ENCODE peak calls at places on chromosomes 6 and 20, in four cellular contexts. B is A549, A is heart left ventricle, I is tibial nerve. U is an unnamed sample.

GRCh38 chr6:158485411-158485810 is 74.5 kb upstream of the TMEM181 start:
- DNase-seq in I (no peak), B (no peak), A (no peak), U (no peak)

GRCh38 chr20:31740208-31740607 is 1.1 kb downstream of the TPX2 start:
- DNase-seq in B (no peak), I (no peak), A (no peak), U (no peak)

GRCh38 chr6:52365871-52366540 is 4.1 kb downstream of the PAQR8 start:
- DNase-seq in A (no peak), B (no peak), I (no peak), U (no peak)

GRCh38 chr6:109024784-109025183 is 69.9 kb downstream of the SESN1 start:
- DNase-seq in A (peak), I (no peak), B (no peak), U (no peak)

GRCh38 chr6:167670938-167671338 is 155.8 kb upstream of the AFDN start:
- DNase-seq in I (no peak), A (no peak), B (no peak), U (no peak)

GRCh38 chr6:131602913-131603312 is 25.1 kb downstream of the MED23 start:
- DNase-seq in A (no peak), I (no peak), B (peak), U (no peak)

GRCh38 chr6:131322121-131322520 is 186.9 kb downstream of the AKAP7 start:
- DNase-seq in I (no peak), A (no peak), B (no peak), U (no peak)

GRCh38 chr6:169746556-169746955 is 4.8 kb downstream of the DYNLT2 start:
- DNase-seq in I (no peak), B (no peak), A (no peak), U (no peak)

GRCh38 chr6:217048-217659 is 75.1 kb upstream of the DUSP22 start:
- DNase-seq in I (no peak), B (peak), A (no peak), U (no peak)

GRCh38 chr6:29557320-29557719 is 2.2 kb downstream of the UBD start:
- DNase-seq in A (no peak), I (no peak), B (no peak), U (no peak)

GRCh38 chr6:29561618-29562181 is 2.2 kb upstream of the UBD start:
- DNase-seq in B (no peak), A (no peak), I (no peak), U (no peak)

GRCh38 chr6:29558439-29559079 is 973 bp downstream of the UBD start:
- DNase-seq in I (no peak), A (no peak), B (no peak), U (no peak)

GRCh38 chr6:29561091-29561490 is 1.6 kb upstream of the UBD start:
- DNase-seq in A (no peak), B (no peak), I (no peak), U (no peak)

DNA sequence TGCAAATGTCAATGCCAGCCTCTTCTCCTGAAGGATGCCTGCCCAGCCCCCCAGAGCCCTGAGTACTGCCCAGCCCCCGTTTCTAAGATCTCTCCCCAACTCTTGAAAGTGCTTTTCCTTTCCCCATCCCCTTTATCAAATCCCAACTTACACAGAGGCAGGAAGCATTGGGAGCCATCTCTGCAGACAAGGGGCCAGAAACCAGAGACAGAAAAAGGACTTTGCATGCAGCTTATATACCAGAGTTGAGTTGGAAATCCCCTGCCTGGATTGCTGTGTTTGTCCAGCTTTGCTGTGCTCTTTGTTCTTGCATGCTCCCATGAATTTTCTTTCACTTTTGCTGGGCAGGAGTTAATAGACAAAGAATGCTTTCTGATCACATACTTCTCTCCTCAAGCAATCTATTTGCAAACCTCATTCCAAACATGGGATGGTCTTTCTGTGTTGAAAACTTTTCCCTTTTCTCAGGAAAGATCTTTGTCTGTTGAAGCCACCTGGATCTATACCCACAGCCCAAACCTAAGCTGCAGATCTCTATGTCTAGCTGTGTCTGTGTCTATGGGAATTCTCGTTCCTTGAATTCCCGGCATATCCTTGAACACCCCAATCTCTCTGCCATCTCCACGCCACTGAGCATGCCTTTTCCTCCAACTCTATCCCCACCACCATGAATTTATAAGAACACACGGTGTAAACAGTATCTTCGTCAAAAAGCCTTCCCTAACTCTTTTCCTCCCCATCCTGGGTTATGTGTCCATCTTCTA is at the start of gene UBD:
- DNase-seq in A (no peak), I (no peak), B (no peak), U (no peak)
- TF ChIP-seq POLR2A in A (no peak), I (no peak), B (no peak), U (no peak)

DNA sequence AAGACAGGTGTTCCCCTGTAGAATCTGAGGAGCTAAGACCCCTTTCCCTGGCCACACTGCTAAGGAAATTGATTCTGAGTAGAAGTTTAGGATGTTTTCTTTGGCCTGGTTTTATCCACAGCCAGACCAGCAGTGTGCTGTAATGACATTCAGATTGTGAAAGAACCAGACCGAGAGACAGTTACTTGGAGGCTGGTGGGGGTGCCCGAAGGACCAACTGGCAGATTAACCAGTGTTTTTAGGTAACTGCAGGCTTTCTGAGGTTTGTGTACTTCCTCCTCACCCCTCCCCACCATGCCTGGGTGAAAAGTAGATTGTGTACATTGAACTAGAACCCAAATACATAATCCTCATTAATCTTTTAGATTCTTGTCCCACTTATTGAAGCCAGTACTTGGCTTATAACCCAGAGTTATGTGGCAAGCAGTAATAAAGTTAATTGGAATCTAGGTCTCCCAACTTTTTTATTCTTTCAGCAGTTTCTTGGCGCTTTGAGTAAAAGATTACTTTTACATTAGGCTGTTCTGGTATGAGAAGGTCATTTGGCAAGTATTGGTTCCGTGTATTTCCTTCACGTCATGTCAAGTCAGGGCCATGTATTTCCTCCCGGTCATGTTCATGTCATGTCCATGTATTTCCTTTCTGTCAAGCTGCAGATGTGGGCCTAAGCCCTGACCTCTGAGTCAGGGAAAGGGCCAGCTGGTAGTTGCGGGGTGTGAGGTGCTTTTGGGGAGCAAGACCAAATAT is 93.7 kb downstream of the TCP11 start:
- DNase-seq in A (no peak), I (no peak), B (no peak), U (no peak)
- H3K27ac ChIP-seq in A (peak), I (peak), B (no peak), U (peak)

GRCh38 chr6:155647354-155647753 is 191.7 kb upstream of the NOX3 start:
- DNase-seq in B (no peak), A (no peak), I (no peak), U (no peak)
- TF ChIP-seq CTCF in B (no peak), A (no peak), I (no peak), U (no peak)

DNA sequence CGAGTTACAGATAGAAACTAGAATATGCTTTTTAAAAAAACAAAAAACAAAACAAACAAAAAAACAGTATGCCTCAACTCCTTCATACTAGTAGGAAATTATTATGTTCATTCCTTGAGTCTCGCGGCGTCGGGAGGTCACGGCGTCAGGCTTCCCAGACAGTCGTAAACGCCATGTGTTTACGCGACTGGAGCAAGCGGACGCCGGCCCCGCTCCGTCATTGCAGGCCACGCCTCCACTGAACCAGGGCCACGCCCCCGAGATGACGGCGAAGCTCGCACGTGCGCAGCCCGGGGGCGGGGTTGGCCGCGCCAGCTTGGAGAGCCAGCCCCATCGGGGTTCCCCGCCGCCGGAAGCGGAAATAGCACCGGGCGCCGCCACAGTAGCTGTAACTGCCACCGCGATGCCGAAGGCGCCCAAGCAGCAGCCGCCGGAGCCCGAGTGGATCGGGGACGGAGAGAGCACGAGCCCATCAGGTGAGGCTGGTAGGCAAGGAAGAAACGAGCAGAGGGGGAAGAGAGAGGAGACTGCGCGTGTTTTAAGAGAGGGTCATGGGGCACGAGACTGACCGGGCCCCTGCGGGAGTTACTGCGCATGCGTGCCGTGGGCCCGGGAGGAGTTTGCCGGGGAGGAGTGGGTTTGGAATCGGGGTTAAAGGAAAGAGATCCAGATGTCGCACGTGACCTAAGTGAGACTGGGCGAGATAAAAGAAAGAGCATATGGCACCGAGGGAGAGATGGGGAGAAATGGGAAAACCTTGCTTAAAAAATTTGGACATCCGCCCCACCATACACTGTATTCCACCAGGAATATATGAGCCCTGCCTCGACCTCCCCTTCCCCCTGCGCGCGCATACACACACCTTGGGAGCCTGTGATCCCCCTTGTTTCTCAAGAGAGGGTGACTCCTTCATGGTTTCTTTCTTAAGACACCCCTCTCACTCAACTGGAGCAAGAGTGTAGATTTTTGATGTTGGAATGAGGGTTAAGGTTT is at the start of gene ABCF1:
- DNase-seq in B (peak), A (peak), I (peak), U (peak)
- TF ChIP-seq POLR2A in B (peak), A (no peak), I (peak), U (no peak)

DNA sequence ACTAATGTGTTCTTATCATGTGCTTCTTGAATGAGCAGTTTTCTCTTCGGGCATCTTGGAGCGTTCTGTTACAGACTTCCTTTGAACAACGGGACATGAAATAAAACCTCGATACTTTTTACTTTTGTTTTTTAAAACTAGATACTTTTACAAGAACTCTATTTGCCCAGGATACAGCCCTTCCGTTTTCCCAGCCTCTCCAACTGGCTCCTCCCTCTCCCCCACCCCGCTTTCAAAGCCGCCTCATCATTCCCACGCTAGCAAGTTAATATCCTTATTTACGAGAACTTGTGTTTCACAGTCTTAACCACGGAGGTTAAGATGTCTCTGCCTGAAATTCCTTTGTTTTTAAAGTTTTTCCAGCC is 259 bp upstream of the CFAP206 start:
- DNase-seq in A (no peak), I (no peak), B (peak), U (no peak)
- H3K27ac ChIP-seq in A (peak), I (peak), B (peak), U (peak)

DNA sequence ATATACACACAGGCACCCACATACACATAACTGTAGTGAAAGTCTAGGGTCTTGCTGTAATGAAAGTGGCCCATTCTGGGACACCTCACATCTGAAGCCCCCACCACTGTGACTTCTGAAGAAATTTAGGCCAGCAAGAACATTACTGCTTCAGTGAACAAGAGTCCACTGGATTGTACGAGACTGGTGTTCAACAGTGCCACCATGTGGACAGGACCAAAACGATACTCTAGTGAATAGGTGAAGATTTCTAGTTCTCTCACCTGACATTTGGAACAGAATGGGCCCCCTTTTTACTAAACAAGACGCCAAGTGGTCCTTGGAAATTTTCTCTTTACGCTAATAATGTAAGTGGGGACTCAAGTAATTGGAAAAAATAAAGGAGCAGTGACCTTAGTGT is 156.9 kb downstream of the MAFB start:
- DNase-seq in I (no peak), A (no peak), B (no peak), U (no peak)
- TF ChIP-seq CTCF in I (no peak), A (no peak), B (peak), U (no peak)

GRCh38 chr6:7910654-7911344 is at the start of gene TXNDC5:
- DNase-seq in B (peak), I (peak), A (peak), U (peak)
- TF ChIP-seq POLR2A in B (peak), I (no peak), A (no peak), U (no peak)

GRCh38 chr20:62219101-62219991 is 732 bp downstream of the HRH3 start:
- DNase-seq in B (no peak), I (no peak), A (peak), U (no peak)
- H3K27ac ChIP-seq in B (no peak), I (no peak), A (no peak), U (no peak)

GRCh38 chr20:44576297-44576696 is 6.1 kb upstream of the PKIG start:
- DNase-seq in B (no peak), A (no peak), I (no peak), U (no peak)
- TF ChIP-seq CTCF in B (peak), A (peak), I (no peak), U (no peak)

DNA sequence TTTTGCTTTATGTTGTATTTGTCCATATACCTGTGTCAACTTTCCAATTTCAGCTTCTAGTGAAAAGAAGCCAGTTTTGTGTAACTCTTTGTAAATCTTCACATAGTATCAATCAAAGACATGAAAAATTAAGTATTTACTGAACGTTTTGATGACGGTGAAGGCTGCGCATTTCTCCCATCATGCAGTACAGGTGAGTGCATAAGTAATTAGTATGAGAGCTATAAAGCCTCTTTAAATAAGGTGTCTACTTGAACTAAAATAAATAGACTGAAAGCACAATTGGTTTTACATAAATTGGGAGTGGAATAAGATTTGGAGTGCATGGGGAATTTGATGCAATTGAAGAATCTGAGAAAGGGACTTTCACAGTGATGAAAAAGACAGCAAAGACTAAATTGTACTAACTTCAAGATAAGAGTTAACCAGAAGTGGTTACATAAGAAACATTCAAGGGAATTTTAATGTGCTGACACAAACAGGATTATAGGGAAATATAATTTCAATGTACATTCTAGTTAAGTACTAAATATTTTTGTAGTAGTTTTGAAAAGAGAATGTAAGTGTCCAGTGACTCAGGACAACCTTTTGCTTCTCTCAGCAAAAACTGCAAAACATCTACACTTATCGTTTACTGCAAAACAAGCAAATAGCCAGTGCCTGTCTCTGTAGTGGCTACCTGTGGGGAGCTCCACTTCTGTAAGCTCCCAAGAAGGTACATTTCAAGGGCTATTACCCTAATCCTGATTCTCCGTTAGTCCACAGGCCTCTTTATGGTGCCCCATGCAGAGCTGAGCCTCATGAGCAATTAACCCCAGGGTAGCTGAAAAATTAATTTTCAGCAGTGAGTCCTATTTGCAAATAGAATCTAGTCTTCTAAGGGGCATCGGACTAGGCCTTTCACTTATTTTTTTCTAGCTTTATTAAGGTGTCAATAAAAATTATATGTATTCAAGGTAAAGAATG is 13.0 kb downstream of the TENT5A start:
- DNase-seq in I (no peak), B (no peak), A (no peak), U (no peak)
- TF ChIP-seq POLR2A in I (no peak), B (no peak), A (no peak), U (no peak)